ENCODE peak calls at places on chromosome 11, in seven cellular contexts. X is SW 1271; K is CD4-positive, CD25-positive, alpha-beta regulatory T cell; Q is GM18507; Y is stimulated activated CD4-positive, alpha-beta T cell treated with anti-CD3 and anti-CD28 coated beads, TNF-alpha, amount 100 ng/mL, for 1 hour; S is EL; G is ecto neural progenitor cell. Z is an unnamed sample.

GRCh38 chr11:68309621-68310185 is 2.7 kb upstream of the LRP5 start:
- DNase-seq in X (no peak), K (no peak), Q (no peak), Y (no peak), S (no peak), G (no peak), Z (no peak)

GRCh38 chr11:62071408-62071807 is 52.4 kb upstream of the INCENP start:
- DNase-seq in X (no peak), K (no peak), Q (no peak), Y (no peak), S (peak; percentile 6), G (no peak), Z (no peak)

GRCh38 chr11:3165152-3165705 is at the start of gene OSBPL5:
- DNase-seq in X (no peak), K (peak; percentile 12), Q (no peak), Y (no peak), S (peak; percentile 75), G (peak; percentile 82), Z (no peak)

GRCh38 chr11:45254070-45254469 is 32.1 kb downstream of the SYT13 start:
- DNase-seq in X (no peak), K (no peak), Q (no peak), Y (no peak), S (peak; percentile 26), G (no peak), Z (no peak)

GRCh38 chr11:31643831-31644230 is 134.3 kb downstream of the ELP4 start:
- DNase-seq in X (no peak), K (no peak), Q (no peak), Y (no peak), S (peak; percentile 68), G (no peak), Z (no peak)

GRCh38 chr11:120863359-120863758 is 160.5 kb upstream of the TBCEL start:
- DNase-seq in X (no peak), K (no peak), Q (no peak), Y (no peak), S (no peak), G (no peak), Z (no peak)

GRCh38 chr11:59158206-59159068 is 13.5 kb upstream of the DTX4 start:
- DNase-seq in X (no peak), K (peak; percentile 72), Q (no peak), Y (peak; percentile 39), S (peak; percentile 65), G (peak; percentile 62), Z (no peak)

GRCh38 chr11:113470233-113470632 is 5.0 kb downstream of the DRD2 start:
- DNase-seq in X (no peak), K (no peak), Q (no peak), Y (no peak), S (no peak), G (peak; percentile 54), Z (no peak)

GRCh38 chr11:83564845-83565244 is 278.7 kb upstream of the CCDC90B start:
- DNase-seq in X (no peak), K (no peak), Q (no peak), Y (no peak), S (no peak), G (no peak), Z (no peak)

GRCh38 chr11:105297463-105297862 is 157.9 kb upstream of the CARD18 start:
- DNase-seq in X (peak; percentile 43), K (no peak), Q (no peak), Y (no peak), S (peak; percentile 72), G (no peak), Z (no peak)

GRCh38 chr11:121299417-121299816 is 6.8 kb downstream of the SC5D start:
- DNase-seq in X (no peak), K (no peak), Q (no peak), Y (no peak), S (no peak), G (no peak), Z (no peak)

Z was measured in iPS DF 6.9.